ENCODE peak calls at places on chromosomes 4 and X, in seven cellular contexts. Z is fibroblast of pulmonary artery, E is WTC11, C is AG09309, V is kidney, X is choroid plexus epithelial cell, N is GM10248. G is an unnamed sample.
A peak's percentile ranks its signal among the peaks of the same experiment; 100 is the strongest.

GRCh38 chrX:93985621-93986020 is 311.6 kb downstream of the FAM133A start:
- DNase-seq in Z (no peak), E (no peak), C (no peak), V (no peak), X (no peak), N (no peak), G (no peak)

GRCh38 chr4:137213372-137214173 is 318.7 kb downstream of the PCDH18 start:
- DNase-seq in Z (no peak), E (no peak), C (peak; percentile 31), V (no peak), X (peak; percentile 12), N (no peak), G (no peak)

GRCh38 chr4:85565761-85566480 is 91.0 kb downstream of the ARHGAP24 start:
- DNase-seq in Z (peak; percentile 54), E (no peak), C (no peak), V (no peak), X (peak; percentile 86), N (no peak), G (no peak)

GRCh38 chr4:101274888-101275752 is 72.2 kb downstream of the PPP3CA start:
- DNase-seq in Z (peak; percentile 57), E (no peak), C (no peak), V (no peak), X (peak; percentile 32), N (no peak), G (no peak)

GRCh38 chr4:54226399-54227260 is 2.5 kb upstream of the PDGFRA start:
- DNase-seq in Z (peak; percentile 89), E (peak; percentile 47), C (peak; percentile 54), V (peak; percentile 92), X (peak; percentile 89), N (no peak), G (peak; percentile 68)

GRCh38 chr4:37662861-37663390 is 23.2 kb downstream of the RELL1 start:
- DNase-seq in Z (no peak), E (no peak), C (no peak), V (no peak), X (peak; percentile 18), N (no peak), G (no peak)

GRCh38 chr4:31083451-31083850 is 363.3 kb downstream of the PCDH7 start:
- DNase-seq in Z (no peak), E (no peak), C (no peak), V (no peak), X (no peak), N (no peak), G (no peak)

GRCh38 chr4:82450966-82451755 is 20.8 kb downstream of the ENOPH1 start:
- DNase-seq in Z (no peak), E (no peak), C (no peak), V (no peak), X (no peak), N (no peak), G (no peak)

GRCh38 chrX:118730500-118731247 is 3.3 kb downstream of the IL13RA1 start:
- DNase-seq in Z (peak; percentile 80), E (no peak), C (peak; percentile 59), V (no peak), X (peak; percentile 67), N (no peak), G (no peak)

GRCh38 chrX:134743121-134743520 is 84.8 kb upstream of the PLAC1 start:
- DNase-seq in Z (peak; percentile 32), E (no peak), C (no peak), V (no peak), X (peak; percentile 40), N (no peak), G (no peak)
- TF ChIP-seq CTCF in Z (no peak), E (no peak), C (no peak), V (no peak), X (no peak), N (no peak), G (no peak)

GRCh38 chr4:154044118-154044517 is 255.2 kb upstream of the SFRP2 start:
- DNase-seq in Z (no peak), E (no peak), C (no peak), V (no peak), X (no peak), N (no peak), G (no peak)

GRCh38 chr4:154045086-154045485 is 256.2 kb upstream of the SFRP2 start:
- DNase-seq in Z (no peak), E (no peak), C (no peak), V (no peak), X (no peak), N (no peak), G (no peak)

DNA sequence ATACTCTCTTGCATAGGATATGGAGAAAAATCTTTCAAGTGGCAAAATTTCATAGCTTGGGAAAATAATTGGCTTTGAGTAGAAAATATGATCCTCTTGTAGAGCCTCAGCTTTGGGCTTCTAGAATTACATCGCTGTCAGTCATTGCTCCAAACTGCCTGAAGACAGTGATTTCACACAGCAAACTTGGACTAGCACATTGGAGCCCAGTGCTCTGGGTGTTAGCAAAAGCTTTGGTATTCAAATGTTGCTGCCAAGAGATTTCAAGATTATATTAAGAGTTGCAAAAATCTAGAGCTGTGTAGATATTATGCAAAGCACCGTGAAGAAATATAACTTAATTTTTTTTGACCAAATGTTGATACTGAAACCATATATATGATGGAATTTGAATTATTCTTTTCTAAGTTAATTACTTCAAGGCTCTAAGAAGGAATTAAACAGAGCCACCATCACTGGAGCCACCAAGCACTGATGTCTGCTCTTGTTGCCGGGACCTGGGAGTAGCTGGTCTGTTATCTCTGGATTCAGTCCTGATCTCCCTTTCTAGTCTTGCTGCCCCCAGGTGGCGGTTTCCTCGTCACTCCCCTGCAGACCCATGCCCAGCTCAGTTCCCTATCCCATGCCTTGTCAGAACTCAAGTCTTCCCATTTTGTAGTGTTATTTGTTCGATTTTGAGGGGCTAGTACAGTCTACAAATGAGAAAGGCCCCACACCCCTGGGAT is 260.7 kb upstream of the SFRP2 start:
- DNase-seq in Z (peak; percentile 53), E (peak; percentile 59), C (peak; percentile 80), V (no peak), X (peak; percentile 77), N (no peak), G (no peak)
- TF ChIP-seq CTCF in Z (no peak), E (no peak), C (no peak), V (no peak), X (peak; percentile 28), N (no peak), G (no peak)

GRCh38 chrX:24178441-24178840 is 28.9 kb downstream of the ZFX start:
- DNase-seq in Z (no peak), E (peak; percentile 10), C (no peak), V (no peak), X (no peak), N (no peak), G (no peak)

GRCh38 chrX:24169211-24169610 is 19.7 kb downstream of the ZFX start:
- DNase-seq in Z (no peak), E (no peak), C (no peak), V (no peak), X (no peak), N (peak; percentile 31), G (no peak)

GRCh38 chrX:24175276-24175675 is 25.7 kb downstream of the ZFX start:
- DNase-seq in Z (no peak), E (no peak), C (no peak), V (no peak), X (no peak), N (no peak), G (no peak)

GRCh38 chrX:24168807-24169206 is 19.3 kb downstream of the ZFX start:
- DNase-seq in Z (no peak), E (no peak), C (no peak), V (no peak), X (no peak), N (no peak), G (no peak)

DNA sequence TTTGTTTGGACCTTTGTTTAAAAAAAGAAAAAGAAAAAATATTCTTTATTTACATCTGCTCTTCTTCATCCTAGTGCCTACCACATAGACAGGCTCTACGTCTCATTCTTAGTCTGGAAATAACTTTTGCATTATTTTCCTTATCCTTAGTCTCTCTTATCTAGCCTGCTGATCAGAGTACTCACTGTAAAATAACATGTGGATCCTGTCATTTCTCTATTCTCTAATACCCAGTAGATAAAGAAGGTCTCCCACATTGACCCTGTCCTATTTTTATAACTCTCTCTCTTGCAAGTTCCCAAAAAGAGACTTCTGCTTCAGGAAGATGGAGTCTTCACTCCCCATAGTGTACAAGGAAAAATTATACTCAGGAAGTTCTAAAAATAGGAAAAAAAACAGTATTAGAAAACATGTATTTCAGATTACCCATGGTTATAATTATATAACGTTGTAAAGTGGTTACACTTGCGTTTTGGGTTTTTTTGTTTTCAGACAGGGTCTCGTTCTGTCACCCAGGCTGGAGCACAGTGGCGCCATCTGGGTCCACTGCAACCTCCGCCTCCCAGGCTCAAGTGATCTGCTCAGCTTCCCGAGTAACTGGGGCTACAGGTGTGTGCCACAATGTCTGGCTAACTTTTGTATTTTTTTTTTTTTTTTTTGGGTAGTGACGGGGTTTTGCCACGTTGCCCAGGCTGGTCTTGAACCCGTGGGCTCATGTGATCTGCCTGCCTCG is 23.8 kb downstream of the ZFX start:
- DNase-seq in Z (no peak), E (peak; percentile 14), C (no peak), V (no peak), X (no peak), N (no peak), G (no peak)
- TF ChIP-seq CTCF in Z (no peak), E (no peak), C (peak; percentile 2), V (no peak), X (no peak), N (no peak), G (no peak)

DNA sequence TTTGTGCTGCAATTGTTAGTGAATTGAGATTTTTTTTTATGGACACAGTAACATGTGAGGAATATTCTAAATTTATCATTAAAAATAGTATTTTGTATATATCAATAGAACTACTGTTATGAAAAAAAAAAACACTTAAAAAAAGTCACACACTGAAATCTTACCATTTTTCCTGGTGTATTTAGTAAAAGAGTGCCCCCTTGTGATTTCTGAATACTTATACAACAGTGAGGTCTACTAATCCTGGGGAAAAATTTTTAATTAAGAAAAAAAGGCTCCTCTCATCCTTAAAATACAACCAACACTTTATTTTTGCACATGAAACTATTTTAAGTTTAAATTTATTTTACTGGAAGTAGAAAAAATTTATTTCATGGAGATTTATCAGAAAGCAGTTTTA is 56.4 kb upstream of the SPOCK3 start:
- DNase-seq in Z (peak; percentile 63), E (no peak), C (no peak), V (no peak), X (peak; percentile 27), N (no peak), G (no peak)
- TF ChIP-seq CTCF in Z (peak; percentile 41), E (no peak), C (no peak), V (no peak), X (peak; percentile 32), N (no peak), G (peak; percentile 31)

DNA sequence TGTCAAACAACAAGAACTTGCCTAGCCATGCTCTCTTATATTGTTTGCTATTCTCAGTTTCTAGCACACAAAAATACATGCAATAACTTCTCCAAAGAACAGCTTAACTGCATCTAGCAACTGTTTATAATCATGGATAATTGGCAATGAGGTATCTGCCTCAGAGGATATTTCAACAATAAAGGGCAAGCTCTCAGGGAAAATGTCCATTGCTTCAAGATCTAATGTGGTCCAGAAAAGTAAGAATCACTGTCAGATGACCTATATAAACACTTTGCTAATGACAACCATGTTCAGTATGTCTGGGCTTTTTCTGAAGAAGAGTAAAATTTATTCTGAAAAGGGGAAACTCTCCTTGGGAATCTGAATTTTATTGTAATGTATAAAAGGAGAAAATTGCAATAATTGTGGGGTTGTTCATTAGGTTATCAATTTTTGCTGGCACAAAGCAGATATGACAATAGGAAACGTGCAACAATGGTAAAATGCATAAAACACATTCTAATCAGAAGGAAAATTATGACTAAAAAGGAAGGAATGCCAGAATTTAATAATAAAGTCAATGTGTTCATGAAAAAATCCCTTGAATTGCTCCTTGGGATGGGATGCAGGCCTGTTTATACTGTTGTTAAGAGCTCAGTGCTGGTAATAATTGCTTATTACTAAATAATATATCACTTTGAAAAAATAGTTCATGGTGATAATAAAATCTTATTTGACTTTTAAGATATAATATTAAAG is 90.3 kb downstream of the ANTXR2 start:
- DNase-seq in Z (peak; percentile 45), E (no peak), C (no peak), V (no peak), X (no peak), N (no peak), G (no peak)
- TF ChIP-seq CTCF in Z (no peak), E (no peak), C (no peak), V (no peak), X (no peak), N (no peak), G (no peak)

G was measured in lower lobe of right lung.